ENCODE peak calls at places on chromosome 1, in five cellular contexts. I, Q, O, X and G are unnamed samples.

GRCh38 chr1:101996830-101997485 is at the start of gene OLFM3:
- DNase-seq in I (no peak), Q (no peak), O (no peak), X (peak; percentile 3), G (no peak)

GRCh38 chr1:85085417-85085816 is 37.1 kb upstream of the MCOLN3 start:
- DNase-seq in I (no peak), Q (no peak), O (no peak), X (no peak), G (no peak)

GRCh38 chr1:171345536-171345935 is 31.6 kb downstream of the FMO4 start:
- DNase-seq in I (no peak), Q (no peak), O (no peak), X (no peak), G (no peak)

GRCh38 chr1:39525366-39526165 is 34.1 kb downstream of the BMP8A start:
- DNase-seq in I (no peak), Q (no peak), O (no peak), X (no peak), G (no peak)

GRCh38 chr1:172883387-172883791 is 167.4 kb downstream of the TNFSF18 start:
- DNase-seq in I (no peak), Q (no peak), O (no peak), X (peak; percentile 77), G (no peak)

GRCh38 chr1:97553975-97554374 is 366.9 kb downstream of the DPYD start:
- DNase-seq in I (no peak), Q (no peak), O (no peak), X (no peak), G (no peak)

GRCh38 chr1:233197940-233198339 is 97.6 kb downstream of the PCNX2 start:
- DNase-seq in I (no peak), Q (peak; percentile 32), O (no peak), X (no peak), G (no peak)

GRCh38 chr1:67724928-67725560 is 40.0 kb downstream of the GADD45A start:
- DNase-seq in I (no peak), Q (peak; percentile 91), O (peak; percentile 42), X (peak; percentile 92), G (no peak)

GRCh38 chr1:92485374-92486250 is 1.1 kb downstream of the GFI1 start:
- DNase-seq in I (no peak), Q (no peak), O (peak; percentile 34), X (no peak), G (no peak)

GRCh38 chr1:147591246-147591891 is 50.1 kb downstream of the BCL9 start:
- DNase-seq in I (no peak), Q (no peak), O (no peak), X (no peak), G (no peak)

GRCh38 chr1:210332719-210333398 is 4.2 kb downstream of the HHAT start:
- DNase-seq in I (no peak), Q (peak; percentile 96), O (no peak), X (no peak), G (no peak)

GRCh38 chr1:38488162-38488898 is 371.2 kb downstream of the RRAGC start:
- DNase-seq in I (peak; percentile 5), Q (no peak), O (no peak), X (no peak), G (no peak)

GRCh38 chr1:116694524-116694923 is 27.0 kb upstream of the IGSF3 start:
- DNase-seq in I (no peak), Q (peak; percentile 71), O (no peak), X (no peak), G (no peak)

GRCh38 chr1:153945131-153945794 is 1.3 kb downstream of the DENND4B start:
- DNase-seq in I (peak; percentile 69), Q (no peak), O (peak; percentile 69), X (no peak), G (no peak)

GRCh38 chr1:12359734-12360133 is 129.9 kb downstream of the VPS13D start:
- DNase-seq in I (no peak), Q (no peak), O (no peak), X (no peak), G (no peak)

GRCh38 chr1:179002552-179003345 is 22.9 kb upstream of the FAM20B start:
- DNase-seq in I (peak; percentile 83), Q (peak; percentile 68), O (peak; percentile 77), X (peak; percentile 65), G (peak; percentile 32)
- H3K4me3 ChIP-seq in I (no peak overlapping the region), Q (peak overlapping the region; percentile 29), O (peak overlapping the region; percentile 22), X (peak overlapping the region; percentile 26), G (no peak overlapping the region)

DNA sequence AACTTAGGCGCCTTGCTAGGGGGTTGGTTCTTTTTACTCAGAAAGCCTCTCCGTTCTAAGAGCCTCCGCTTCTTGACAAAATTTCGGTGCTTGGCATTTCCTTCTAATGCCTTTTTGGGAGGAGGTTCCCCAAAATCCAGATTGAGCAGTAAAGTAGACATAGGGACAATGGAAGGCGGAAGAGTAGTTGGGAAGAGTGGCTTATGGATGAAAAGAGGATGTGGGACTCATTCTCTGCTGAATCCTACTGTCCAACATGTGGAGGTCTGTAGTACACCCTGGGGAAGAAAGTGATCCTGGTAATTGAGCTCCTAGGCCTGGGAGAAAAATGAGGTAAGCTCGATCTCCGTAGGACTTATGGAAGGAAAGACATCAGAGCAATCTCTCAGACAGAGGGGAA is 777 bp upstream of the METTL25B start:
- DNase-seq in I (no peak), Q (no peak), O (no peak), X (no peak), G (no peak)
- H3K27ac ChIP-seq in I (peak overlapping the region; percentile 98), Q (peak overlapping the region; percentile 62), O (peak overlapping the region; percentile 95), X (no peak overlapping the region), G (no peak overlapping the region)

DNA sequence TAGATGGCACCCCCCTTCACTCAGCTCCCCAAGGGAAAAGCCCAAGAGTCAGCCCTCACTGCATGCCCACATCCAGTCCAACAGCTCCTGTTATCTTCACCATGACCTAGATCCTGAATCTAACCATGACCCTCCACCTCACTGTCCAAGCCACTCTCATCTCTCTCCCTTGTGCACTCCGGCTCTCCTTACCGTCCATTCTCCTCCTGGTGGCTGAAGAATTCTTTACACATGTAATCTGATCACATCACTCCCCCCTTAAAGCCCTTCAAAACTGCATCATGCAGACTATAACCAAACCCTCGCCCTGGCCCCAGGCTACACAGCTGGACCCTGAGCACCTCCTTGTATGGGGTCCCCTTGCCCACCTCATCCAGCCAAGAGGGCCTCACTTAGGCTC is 14.0 kb upstream of the PAQR7 start:
- DNase-seq in I (no peak), Q (peak; percentile 47), O (no peak), X (peak; percentile 4), G (no peak)
- TF ChIP-seq CTCF in I (no peak), Q (peak; percentile 45), O (no peak), X (peak; percentile 50), G (peak; percentile 49)

GRCh38 chr1:222454196-222454595 is 93.7 kb downstream of the HHIPL2 start:
- DNase-seq in I (no peak), Q (no peak), O (no peak), X (no peak), G (no peak)

GRCh38 chr1:222457513-222457912 is 90.4 kb downstream of the HHIPL2 start:
- DNase-seq in I (no peak), Q (no peak), O (no peak), X (no peak), G (no peak)

GRCh38 chr1:222454782-222455181 is 93.1 kb downstream of the HHIPL2 start:
- DNase-seq in I (no peak), Q (no peak), O (peak; percentile 25), X (no peak), G (no peak)

GRCh38 chr1:222457084-222457483 is 90.8 kb downstream of the HHIPL2 start:
- DNase-seq in I (no peak), Q (no peak), O (no peak), X (no peak), G (no peak)

DNA sequence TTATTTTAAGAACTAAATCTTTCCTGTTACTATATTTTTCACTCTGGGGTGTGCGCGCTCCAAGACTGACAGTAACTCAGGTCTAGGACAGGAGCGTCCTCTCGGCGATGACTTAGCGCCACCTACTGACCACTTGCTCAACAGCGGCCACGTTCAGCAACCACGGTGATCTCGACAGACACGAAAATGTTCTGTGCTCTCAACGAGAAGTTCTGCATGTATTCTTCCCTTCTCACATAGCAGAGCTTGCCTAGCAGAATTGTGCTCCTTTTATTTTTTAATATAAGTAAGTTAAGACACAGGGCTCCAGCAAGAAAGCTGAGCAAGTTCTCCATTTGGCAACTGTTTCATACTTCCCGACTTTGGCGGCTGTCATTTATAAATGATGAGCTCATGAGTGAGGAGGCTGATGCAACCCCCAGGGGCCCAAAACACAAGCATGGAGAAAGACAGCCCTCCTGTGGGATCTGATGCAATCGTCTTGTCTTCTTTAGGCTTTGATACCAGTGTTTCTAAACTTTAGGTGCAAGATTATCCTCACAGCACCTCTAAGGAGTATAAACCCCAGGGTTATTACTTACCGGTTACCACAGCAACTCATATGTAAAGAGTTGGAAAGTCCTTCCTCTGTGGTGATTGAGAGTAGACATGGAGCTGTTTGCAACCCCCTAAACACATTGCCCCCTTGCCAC is 92.6 kb downstream of the HHIPL2 start:
- DNase-seq in I (peak; percentile 87), Q (peak; percentile 98), O (peak; percentile 86), X (peak; percentile 85), G (peak; percentile 87)
- H3K4me3 ChIP-seq in I (peak overlapping the region; percentile 15), Q (peak overlapping the region; percentile 57), O (peak overlapping the region; percentile 26), X (peak overlapping the region; percentile 25), G (peak overlapping the region; percentile 14)

GRCh38 chr1:228809621-228810313 is 74.5 kb downstream of the RHOU start:
- DNase-seq in I (no peak), Q (no peak), O (no peak), X (no peak), G (no peak)
- H3K27ac ChIP-seq in I (no peak overlapping the region), Q (no peak overlapping the region), O (no peak overlapping the region), X (no peak overlapping the region), G (no peak overlapping the region)

GRCh38 chr1:212456166-212456528 is 23.4 kb downstream of the NENF start:
- DNase-seq in I (no peak), Q (peak; percentile 33), O (no peak), X (no peak), G (no peak)
- TF ChIP-seq CTCF in I (peak; percentile 41), Q (peak; percentile 49), O (peak; percentile 34), X (no peak), G (no peak)

DNA sequence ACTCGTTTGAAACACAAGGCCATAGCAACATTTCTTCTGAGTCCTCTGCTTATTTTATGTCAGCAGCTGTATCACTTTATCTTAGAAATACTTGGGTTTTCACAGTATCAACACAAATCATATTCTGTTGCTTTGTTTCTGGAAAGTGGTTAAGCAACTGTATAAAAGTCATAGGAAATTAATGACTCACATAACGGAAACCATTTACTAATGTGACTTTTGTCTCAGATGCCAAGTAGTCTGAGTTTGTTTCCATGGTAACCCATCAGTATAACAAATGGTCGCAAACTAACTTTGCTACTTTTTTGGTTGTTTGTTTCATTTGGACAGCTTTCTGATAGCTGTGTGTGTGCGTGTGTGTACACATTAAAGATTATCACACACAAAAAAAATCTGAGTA is 31.0 kb downstream of the EEIG2 start:
- DNase-seq in I (no peak), Q (peak; percentile 78), O (no peak), X (peak; percentile 80), G (peak; percentile 80)
- H3K4me3 ChIP-seq in I (no peak overlapping the region), Q (no peak overlapping the region), O (no peak overlapping the region), X (no peak overlapping the region), G (no peak overlapping the region)